ENCODE peak calls at places on chromosomes 13 and 19, in ten cellular contexts. One of them, this sample, is unnamed.

GRCh38 chr19:19597809-19598306 is 20.6 kb downstream of the PBX4 start:
- DNase-seq in adrenal gland: no peak
- DNase-seq in ovary: no peak
- DNase-seq in Peyer's patch: peak; percentile 73
- DNase-seq in IMR-90: no peak
- DNase-seq in spleen: no peak
- DNase-seq in esophagus muscularis mucosa: no peak
- DNase-seq in A549: no peak
- DNase-seq in H54: no peak
- DNase-seq in lower leg skin: no peak
- DNase-seq in this sample: no peak

GRCh38 chr19:58034476-58034790 is 608 bp downstream of the ZSCAN1 start:
- DNase-seq in spleen: no peak
- DNase-seq in ovary: no peak
- DNase-seq in Peyer's patch: no peak
- DNase-seq in esophagus muscularis mucosa: no peak
- DNase-seq in IMR-90: no peak
- DNase-seq in lower leg skin: no peak
- DNase-seq in adrenal gland: no peak
- DNase-seq in A549: no peak
- DNase-seq in H54: no peak
- DNase-seq in this sample: no peak

GRCh38 chr13:65943711-65944110 is 1286.4 kb downstream of the PCDH9 start:
- DNase-seq in lower leg skin: no peak
- DNase-seq in IMR-90: no peak
- DNase-seq in adrenal gland: no peak
- DNase-seq in esophagus muscularis mucosa: no peak
- DNase-seq in A549: no peak
- DNase-seq in ovary: no peak
- DNase-seq in Peyer's patch: no peak
- DNase-seq in spleen: no peak
- DNase-seq in H54: no peak
- DNase-seq in this sample: no peak

GRCh38 chr13:60617863-60618733 is 221.1 kb downstream of the TDRD3 start:
- DNase-seq in lower leg skin: no peak
- DNase-seq in A549: peak; percentile 10
- DNase-seq in ovary: no peak
- DNase-seq in esophagus muscularis mucosa: no peak
- DNase-seq in Peyer's patch: no peak
- DNase-seq in adrenal gland: peak; percentile 25
- DNase-seq in H54: peak; percentile 9
- DNase-seq in spleen: no peak
- DNase-seq in IMR-90: peak; percentile 36
- DNase-seq in this sample: no peak

GRCh38 chr19:55600336-55601028 is 394 bp downstream of the ZNF524 start:
- DNase-seq in Peyer's patch: peak; percentile 89
- DNase-seq in lower leg skin: peak; percentile 91
- DNase-seq in ovary: peak; percentile 84
- DNase-seq in IMR-90: peak; percentile 54
- DNase-seq in spleen: peak; percentile 94
- DNase-seq in adrenal gland: no peak
- DNase-seq in A549: no peak
- DNase-seq in esophagus muscularis mucosa: no peak
- DNase-seq in H54: peak; percentile 75
- DNase-seq in this sample: peak; percentile 86

GRCh38 chr13:48120246-48120645 is 25.3 kb upstream of the MED4 start:
- DNase-seq in Peyer's patch: no peak
- DNase-seq in lower leg skin: no peak
- DNase-seq in adrenal gland: no peak
- DNase-seq in A549: no peak
- DNase-seq in IMR-90: no peak
- DNase-seq in spleen: no peak
- DNase-seq in H54: no peak
- DNase-seq in esophagus muscularis mucosa: no peak
- DNase-seq in ovary: no peak
- DNase-seq in this sample: no peak

GRCh38 chr13:52723181-52723580 is 16.4 kb downstream of the CNMD start:
- DNase-seq in Peyer's patch: no peak
- DNase-seq in adrenal gland: no peak
- DNase-seq in IMR-90: no peak
- DNase-seq in esophagus muscularis mucosa: no peak
- DNase-seq in ovary: no peak
- DNase-seq in spleen: no peak
- DNase-seq in lower leg skin: no peak
- DNase-seq in A549: no peak
- DNase-seq in H54: no peak
- DNase-seq in this sample: no peak

GRCh38 chr13:114146629-114147028 is 14.2 kb upstream of the RASA3 start:
- DNase-seq in Peyer's patch: peak; percentile 50
- DNase-seq in ovary: peak; percentile 9
- DNase-seq in H54: no peak
- DNase-seq in IMR-90: no peak
- DNase-seq in adrenal gland: no peak
- DNase-seq in spleen: no peak
- DNase-seq in esophagus muscularis mucosa: no peak
- DNase-seq in A549: no peak
- DNase-seq in lower leg skin: peak; percentile 81
- DNase-seq in this sample: no peak

GRCh38 chr13:92362717-92363116 is 863.9 kb upstream of the GPC6 start:
- DNase-seq in IMR-90: peak; percentile 7
- DNase-seq in Peyer's patch: no peak
- DNase-seq in lower leg skin: no peak
- DNase-seq in H54: no peak
- DNase-seq in ovary: no peak
- DNase-seq in esophagus muscularis mucosa: no peak
- DNase-seq in A549: no peak
- DNase-seq in spleen: no peak
- DNase-seq in adrenal gland: peak; percentile 21
- DNase-seq in this sample: no peak

GRCh38 chr13:26558912-26559485 is 1.5 kb downstream of the WASF3 start:
- DNase-seq in IMR-90: no peak
- DNase-seq in A549: no peak
- DNase-seq in lower leg skin: no peak
- DNase-seq in H54: no peak
- DNase-seq in spleen: no peak
- DNase-seq in esophagus muscularis mucosa: no peak
- DNase-seq in adrenal gland: no peak
- DNase-seq in Peyer's patch: no peak
- DNase-seq in ovary: no peak
- DNase-seq in this sample: no peak

GRCh38 chr13:42041017-42041683 is 7.3 kb upstream of the DGKH start:
- DNase-seq in A549: peak; percentile 61
- DNase-seq in esophagus muscularis mucosa: no peak
- DNase-seq in H54: peak; percentile 19
- DNase-seq in lower leg skin: peak; percentile 90
- DNase-seq in IMR-90: peak; percentile 44
- DNase-seq in ovary: peak; percentile 41
- DNase-seq in adrenal gland: peak; percentile 50
- DNase-seq in Peyer's patch: peak; percentile 64
- DNase-seq in spleen: peak; percentile 88
- DNase-seq in this sample: peak; percentile 60

GRCh38 chr13:20127263-20127562 is 33.6 kb downstream of the GJA3 start:
- DNase-seq in Peyer's patch: no peak
- DNase-seq in H54: no peak
- DNase-seq in lower leg skin: no peak
- DNase-seq in adrenal gland: no peak
- DNase-seq in ovary: no peak
- DNase-seq in A549: no peak
- DNase-seq in spleen: peak; percentile 37
- DNase-seq in esophagus muscularis mucosa: no peak
- DNase-seq in IMR-90: no peak
- DNase-seq in this sample: no peak

DNA sequence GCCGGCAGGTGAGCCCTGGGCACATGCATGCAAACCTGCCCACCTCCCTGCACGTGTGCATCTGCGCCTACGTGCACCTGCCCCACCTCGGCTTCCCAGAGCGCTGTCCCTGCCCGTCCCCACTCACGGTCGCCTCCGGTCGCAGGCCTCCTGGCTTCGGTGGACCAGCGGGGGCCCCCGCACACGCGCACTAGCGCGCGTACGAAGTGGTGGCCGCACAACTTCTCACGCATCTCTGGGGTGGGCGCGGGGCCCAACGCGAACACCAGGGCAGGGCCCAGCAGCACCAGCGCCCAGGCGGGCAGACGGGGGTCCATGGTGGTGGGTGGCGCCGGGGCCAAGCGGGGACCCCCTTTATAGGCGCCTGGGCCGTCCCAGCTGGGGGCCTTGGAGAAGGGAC is at the start of gene INSL3:
- DNase-seq in ovary: no peak
- DNase-seq in Peyer's patch: no peak
- DNase-seq in lower leg skin: no peak
- DNase-seq in IMR-90: no peak
- DNase-seq in esophagus muscularis mucosa: no peak
- DNase-seq in adrenal gland: no peak
- DNase-seq in spleen: no peak
- DNase-seq in H54: no peak
- DNase-seq in A549: no peak
- DNase-seq in this sample: no peak
- TF ChIP-seq POLR2A in ovary: no peak
- TF ChIP-seq POLR2A in Peyer's patch: no peak
- TF ChIP-seq POLR2A in lower leg skin: no peak
- TF ChIP-seq POLR2A in IMR-90: no peak
- TF ChIP-seq POLR2A in esophagus muscularis mucosa: no peak
- TF ChIP-seq POLR2A in adrenal gland: no peak
- TF ChIP-seq POLR2A in spleen: no peak
- TF ChIP-seq POLR2A in H54: no peak
- TF ChIP-seq POLR2A in A549: no peak
- TF ChIP-seq POLR2A in this sample: no peak

GRCh38 chr19:2240881-2241760 is 4.5 kb downstream of the SF3A2 start:
- DNase-seq in adrenal gland: no peak
- DNase-seq in IMR-90: no peak
- DNase-seq in esophagus muscularis mucosa: no peak
- DNase-seq in A549: no peak
- DNase-seq in spleen: no peak
- DNase-seq in Peyer's patch: no peak
- DNase-seq in H54: no peak
- DNase-seq in ovary: no peak
- DNase-seq in lower leg skin: no peak
- DNase-seq in this sample: no peak
- TF ChIP-seq POLR2A in adrenal gland: no peak
- TF ChIP-seq POLR2A in IMR-90: no peak
- TF ChIP-seq POLR2A in esophagus muscularis mucosa: no peak
- TF ChIP-seq POLR2A in A549: no peak
- TF ChIP-seq POLR2A in spleen: no peak
- TF ChIP-seq POLR2A in Peyer's patch: no peak
- TF ChIP-seq POLR2A in H54: no peak
- TF ChIP-seq POLR2A in ovary: no peak
- TF ChIP-seq POLR2A in lower leg skin: no peak
- TF ChIP-seq POLR2A in this sample: no peak

DNA sequence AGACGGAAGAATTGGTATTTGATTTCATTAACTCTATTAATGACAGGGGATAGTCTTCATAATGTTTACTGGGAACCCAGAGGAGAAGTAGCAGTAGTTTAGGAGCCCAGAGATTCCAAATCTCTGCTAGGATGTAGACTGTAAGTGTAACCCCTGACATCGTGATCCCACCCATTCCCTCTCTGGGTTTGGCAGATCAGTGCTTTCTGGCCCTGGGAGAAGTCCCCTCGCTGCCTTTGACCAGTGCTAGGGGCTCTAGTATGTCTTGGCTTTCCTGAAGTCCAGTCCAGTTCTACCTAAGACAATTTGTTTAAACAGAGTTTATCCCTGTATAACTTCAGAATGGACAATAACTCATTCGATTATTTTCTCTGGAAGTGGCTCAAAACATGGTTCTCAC is 11.6 kb downstream of the KLF5 start:
- DNase-seq in Peyer's patch: no peak
- DNase-seq in IMR-90: no peak
- DNase-seq in esophagus muscularis mucosa: no peak
- DNase-seq in A549: no peak
- DNase-seq in adrenal gland: no peak
- DNase-seq in spleen: no peak
- DNase-seq in lower leg skin: no peak
- DNase-seq in H54: no peak
- DNase-seq in ovary: no peak
- DNase-seq in this sample: no peak
- TF ChIP-seq POLR2A in Peyer's patch: no peak
- TF ChIP-seq POLR2A in IMR-90: no peak
- TF ChIP-seq POLR2A in esophagus muscularis mucosa: no peak
- TF ChIP-seq POLR2A in A549: no peak
- TF ChIP-seq POLR2A in adrenal gland: no peak
- TF ChIP-seq POLR2A in spleen: no peak
- TF ChIP-seq POLR2A in lower leg skin: no peak
- TF ChIP-seq POLR2A in H54: no peak
- TF ChIP-seq POLR2A in ovary: no peak
- TF ChIP-seq POLR2A in this sample: no peak

GRCh38 chr13:110700186-110700585 is 5.7 kb downstream of the CARS2 start:
- DNase-seq in esophagus muscularis mucosa: no peak
- DNase-seq in lower leg skin: peak; percentile 29
- DNase-seq in adrenal gland: no peak
- DNase-seq in H54: no peak
- DNase-seq in IMR-90: no peak
- DNase-seq in A549: no peak
- DNase-seq in spleen: peak; percentile 53
- DNase-seq in ovary: no peak
- DNase-seq in Peyer's patch: no peak
- DNase-seq in this sample: no peak

GRCh38 chr13:110698689-110699088 is 7.2 kb downstream of the CARS2 start:
- DNase-seq in H54: no peak
- DNase-seq in adrenal gland: no peak
- DNase-seq in spleen: peak; percentile 35
- DNase-seq in Peyer's patch: no peak
- DNase-seq in A549: no peak
- DNase-seq in ovary: no peak
- DNase-seq in IMR-90: no peak
- DNase-seq in lower leg skin: no peak
- DNase-seq in esophagus muscularis mucosa: no peak
- DNase-seq in this sample: no peak

GRCh38 chr13:110699148-110700145 is 6.5 kb downstream of the CARS2 start:
- DNase-seq in esophagus muscularis mucosa: no peak
- DNase-seq in IMR-90: no peak
- DNase-seq in lower leg skin: peak; percentile 74
- DNase-seq in Peyer's patch: no peak
- DNase-seq in H54: no peak
- DNase-seq in A549: no peak
- DNase-seq in adrenal gland: no peak
- DNase-seq in ovary: no peak
- DNase-seq in spleen: peak; percentile 68
- DNase-seq in this sample: no peak

GRCh38 chr13:110697842-110698241 is 8.1 kb downstream of the CARS2 start:
- DNase-seq in esophagus muscularis mucosa: no peak
- DNase-seq in A549: no peak
- DNase-seq in H54: no peak
- DNase-seq in spleen: peak; percentile 29
- DNase-seq in ovary: no peak
- DNase-seq in IMR-90: no peak
- DNase-seq in lower leg skin: no peak
- DNase-seq in Peyer's patch: no peak
- DNase-seq in adrenal gland: no peak
- DNase-seq in this sample: no peak

DNA sequence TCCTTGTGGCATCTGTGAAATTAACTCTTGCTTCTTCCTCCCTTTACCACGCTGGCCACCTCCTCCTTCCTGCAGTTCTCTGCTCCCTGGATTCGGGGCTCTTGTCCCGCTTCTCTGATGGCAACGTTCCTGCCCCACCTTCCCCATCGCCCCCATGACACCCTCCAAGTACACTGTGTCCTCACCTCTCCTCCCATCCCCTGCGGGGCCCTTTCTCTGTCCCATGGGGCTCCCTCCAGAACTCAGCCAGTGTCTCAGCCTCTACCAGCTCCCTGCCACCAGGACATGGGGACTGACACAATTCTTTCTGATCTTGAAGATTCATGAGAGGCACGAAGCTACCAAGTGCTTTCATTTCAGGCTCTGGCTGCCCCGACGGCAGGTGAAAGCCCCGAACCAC is 9.1 kb downstream of the CARS2 start:
- DNase-seq in A549: no peak
- DNase-seq in Peyer's patch: no peak
- DNase-seq in lower leg skin: peak; percentile 82
- DNase-seq in adrenal gland: no peak
- DNase-seq in IMR-90: no peak
- DNase-seq in spleen: peak; percentile 36
- DNase-seq in esophagus muscularis mucosa: no peak
- DNase-seq in H54: no peak
- DNase-seq in ovary: no peak
- DNase-seq in this sample: no peak
- TF ChIP-seq POLR2A in A549: no peak
- TF ChIP-seq POLR2A in Peyer's patch: no peak
- TF ChIP-seq POLR2A in lower leg skin: no peak
- TF ChIP-seq POLR2A in adrenal gland: no peak
- TF ChIP-seq POLR2A in IMR-90: no peak
- TF ChIP-seq POLR2A in spleen: no peak
- TF ChIP-seq POLR2A in esophagus muscularis mucosa: no peak
- TF ChIP-seq POLR2A in H54: no peak
- TF ChIP-seq POLR2A in ovary: no peak
- TF ChIP-seq POLR2A in this sample: no peak